ENCODE peak calls at places on chromosome 20, in eight cellular contexts. A is ovary, O is HCT116, K is prostate gland, V is tibial nerve, R is uterus, B is spleen, F is lower leg skin. W is an unnamed sample.

GRCh38 chr20:58340151-58340550 is 30.6 kb downstream of the RAB22A start:
- DNase-seq in A (no peak), O (no peak), K (no peak), V (no peak), R (no peak), B (no peak), F (no peak), W (no peak)

GRCh38 chr20:64242003-64242796 is 13.3 kb upstream of the PCMTD2 start:
- DNase-seq in A (no peak), O (no peak), K (no peak), V (no peak), R (no peak), B (peak), F (no peak), W (no peak)

GRCh38 chr20:21503345-21503744 is 10.5 kb downstream of the NKX2-2 start:
- DNase-seq in A (no peak), O (no peak), K (no peak), V (no peak), R (no peak), B (no peak), F (no peak), W (no peak)

GRCh38 chr20:55918471-55918870 is 86.8 kb downstream of the CBLN4 start:
- DNase-seq in A (no peak), O (no peak), K (no peak), V (no peak), R (no peak), B (no peak), F (no peak), W (no peak)

GRCh38 chr20:17617868-17618672 is 48.2 kb downstream of the DSTN start:
- DNase-seq in A (no peak), O (no peak), K (peak), V (no peak), R (peak), B (peak), F (peak), W (peak)

GRCh38 chr20:34396408-34396807 is 33.3 kb downstream of the ITCH start:
- DNase-seq in A (no peak), O (no peak), K (no peak), V (no peak), R (no peak), B (no peak), F (no peak), W (no peak)

GRCh38 chr20:848218-848617 is 14.7 kb downstream of the FAM110A start:
- DNase-seq in A (no peak), O (no peak), K (no peak), V (no peak), R (no peak), B (no peak), F (no peak), W (no peak)

GRCh38 chr20:12207875-12208274 is 290.2 kb downstream of the BTBD3 start:
- DNase-seq in A (no peak), O (peak), K (no peak), V (no peak), R (no peak), B (no peak), F (no peak), W (no peak)

GRCh38 chr20:17500826-17501225 is 30.4 kb downstream of the BFSP1 start:
- DNase-seq in A (no peak), O (no peak), K (no peak), V (no peak), R (no peak), B (no peak), F (peak), W (no peak)

GRCh38 chr20:38084425-38084951 is 50.9 kb downstream of the RPRD1B start:
- DNase-seq in A (no peak), O (no peak), K (peak), V (no peak), R (peak), B (no peak), F (no peak), W (no peak)

GRCh38 chr20:64053841-64054661 is 4.6 kb upstream of the SOX18 start:
- DNase-seq in A (no peak), O (peak), K (no peak), V (no peak), R (no peak), B (peak), F (no peak), W (no peak)

GRCh38 chr20:32433311-32434021 is 75.3 kb downstream of the ASXL1 start:
- DNase-seq in A (no peak), O (no peak), K (no peak), V (no peak), R (no peak), B (no peak), F (peak), W (no peak)

GRCh38 chr20:17732907-17733521 is 33.2 kb downstream of the BANF2 start:
- DNase-seq in A (no peak), O (no peak), K (no peak), V (no peak), R (no peak), B (no peak), F (no peak), W (no peak)

GRCh38 chr20:35284267-35284991 is at the start of gene EIF6:
- DNase-seq in A (peak), O (peak), K (peak), V (peak), R (peak), B (peak), F (peak), W (peak)

GRCh38 chr20:8856668-8857067 is 212.2 kb upstream of the PLCB4 start:
- DNase-seq in A (no peak), O (no peak), K (no peak), V (no peak), R (no peak), B (no peak), F (no peak), W (no peak)

DNA sequence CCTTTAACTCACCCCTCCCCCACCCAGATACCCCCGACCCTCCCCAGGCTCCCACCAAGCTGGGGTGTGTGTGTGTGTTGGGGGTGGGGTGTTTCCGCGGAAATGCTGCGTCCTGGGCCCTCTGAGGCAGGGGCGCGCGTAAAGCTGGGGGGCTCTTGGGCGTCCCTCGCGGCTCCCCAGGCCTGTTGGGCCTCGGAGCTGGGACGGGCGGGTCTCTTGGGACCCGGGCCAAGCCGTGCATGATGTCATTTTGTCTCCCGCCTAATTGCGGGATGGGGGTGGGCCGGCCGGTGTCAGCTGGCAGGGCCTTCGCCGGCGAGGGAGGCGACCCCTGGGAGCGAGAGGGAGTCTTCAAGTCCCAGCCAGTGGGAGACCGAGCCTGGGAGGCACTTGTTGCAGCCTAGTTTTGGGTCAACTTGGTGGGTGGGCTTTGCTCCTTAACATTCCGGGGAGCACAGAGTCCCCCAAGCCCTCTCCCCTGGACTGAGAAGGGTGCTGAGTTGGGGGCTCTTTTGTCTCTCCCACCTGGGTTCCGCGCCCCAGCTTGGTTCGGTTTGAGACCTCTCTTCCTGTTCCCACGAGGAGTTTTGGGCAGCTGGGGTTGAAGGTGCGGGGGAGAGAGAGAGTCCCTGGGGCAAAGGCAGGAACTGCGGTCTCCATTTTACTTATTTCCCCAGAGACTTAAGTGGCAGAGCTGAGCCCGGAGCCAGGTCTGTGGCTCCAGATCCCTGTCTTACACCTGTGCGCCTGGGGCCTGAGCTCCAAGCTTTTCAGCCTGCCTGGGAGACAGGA is 623 bp downstream of the MYBL2 start:
- DNase-seq in A (no peak), O (no peak), K (no peak), V (no peak), R (no peak), B (peak), F (no peak), W (no peak)
- TF ChIP-seq CTCF in A (no peak), O (no peak), K (no peak), V (no peak), R (no peak), B (no peak), F (no peak), W (no peak)

GRCh38 chr20:45971425-45971674 is 653 bp downstream of the ZNF335 start:
- DNase-seq in A (no peak), O (no peak), K (peak), V (no peak), R (no peak), B (no peak), F (no peak), W (no peak)
- TF ChIP-seq POLR2A in A (no peak), O (no peak), K (no peak), V (no peak), R (no peak), B (no peak), F (no peak), W (no peak)

GRCh38 chr20:62448788-62449187 is 21.4 kb upstream of the RBBP8NL start:
- DNase-seq in A (no peak), O (no peak), K (no peak), V (no peak), R (no peak), B (no peak), F (no peak), W (no peak)

GRCh38 chr20:62448038-62448437 is 20.7 kb upstream of the RBBP8NL start:
- DNase-seq in A (no peak), O (no peak), K (no peak), V (no peak), R (no peak), B (no peak), F (no peak), W (no peak)

GRCh38 chr20:62451156-62451767 is 23.9 kb upstream of the RBBP8NL start:
- DNase-seq in A (no peak), O (no peak), K (no peak), V (no peak), R (no peak), B (no peak), F (no peak), W (no peak)

GRCh38 chr20:62451970-62452369 is 23.8 kb downstream of the GATA5 start:
- DNase-seq in A (no peak), O (no peak), K (no peak), V (no peak), R (no peak), B (no peak), F (no peak), W (no peak)

DNA sequence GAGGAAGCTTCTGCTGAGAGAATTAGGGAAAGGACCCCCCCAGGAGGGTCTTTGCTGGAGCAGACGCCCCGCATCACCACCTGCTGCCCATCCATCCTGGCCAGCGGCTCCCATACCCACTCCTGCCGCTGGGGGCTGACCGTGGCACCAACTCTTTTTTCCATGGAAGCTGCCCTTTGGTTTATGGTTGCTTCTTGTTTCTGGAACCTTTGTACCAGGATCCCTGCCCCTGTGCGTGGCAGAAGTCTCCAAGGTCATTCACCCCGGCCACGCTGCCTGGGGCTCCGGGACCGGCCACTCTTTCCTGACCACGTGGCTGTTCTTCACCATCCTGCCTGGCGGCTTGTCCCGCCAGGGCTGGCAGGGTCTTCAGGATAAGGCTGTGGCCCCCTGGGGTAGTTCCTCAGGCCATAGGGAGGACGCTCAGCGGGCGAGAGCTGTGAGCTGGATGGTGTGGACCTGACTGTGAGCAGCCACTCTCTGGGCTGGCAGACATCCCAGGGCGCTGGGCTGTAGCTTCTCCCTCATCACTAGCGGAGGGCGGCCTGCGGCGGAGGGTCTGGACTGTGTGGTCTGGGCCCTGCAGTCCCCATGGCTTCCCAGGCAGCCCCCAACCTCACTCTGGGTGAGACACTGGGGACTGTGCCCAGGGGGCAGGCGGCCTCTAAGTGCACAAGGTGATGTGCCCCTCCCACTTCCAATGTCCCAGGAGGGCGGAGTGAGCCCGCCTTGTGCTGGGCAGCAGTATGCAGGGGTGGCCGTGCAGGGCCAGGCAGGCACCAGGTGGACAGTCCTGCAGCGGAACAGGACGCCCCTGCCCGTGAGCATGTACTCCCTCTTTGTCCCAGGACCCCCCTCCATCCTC is 22.8 kb upstream of the RBBP8NL start:
- DNase-seq in A (no peak), O (no peak), K (no peak), V (no peak), R (no peak), B (no peak), F (no peak), W (no peak)
- TF ChIP-seq CTCF in A (no peak), O (peak), K (no peak), V (no peak), R (no peak), B (no peak), F (no peak), W (no peak)

DNA sequence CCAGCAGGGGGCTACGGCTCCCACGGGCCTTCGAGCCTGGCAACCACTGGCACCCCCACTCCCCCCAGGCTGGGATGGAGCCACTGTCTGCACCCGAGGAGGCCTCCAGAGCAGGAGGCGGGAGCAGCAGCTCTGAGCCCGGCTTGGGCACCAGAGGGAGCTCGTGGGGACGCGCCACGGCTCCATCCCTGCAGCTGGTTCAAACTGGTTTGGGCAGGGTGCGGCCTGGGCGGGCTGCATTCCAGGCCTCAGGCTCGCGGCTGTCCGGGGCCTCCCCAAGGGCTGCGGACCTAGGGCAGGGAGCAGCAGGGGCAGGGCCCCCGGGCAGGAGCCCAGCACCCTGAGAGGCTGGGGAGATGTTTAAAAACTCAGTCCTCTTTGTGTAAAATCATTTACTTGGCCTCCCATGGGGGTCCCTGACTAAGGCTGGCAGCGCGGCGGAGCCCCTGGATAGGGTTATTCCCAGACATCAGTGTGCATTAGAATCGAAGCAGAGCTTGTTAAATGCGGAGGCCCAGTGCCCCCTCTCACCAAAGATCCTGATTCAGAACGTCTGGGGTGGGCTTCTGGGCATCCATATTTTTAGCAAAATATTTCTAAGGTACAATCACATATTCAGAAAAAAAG is 4.1 kb upstream of the BCAS4 start:
- DNase-seq in A (peak), O (peak), K (peak), V (peak), R (peak), B (peak), F (peak), W (peak)
- TF ChIP-seq POLR2A in A (no peak), O (peak), K (peak), V (peak), R (no peak), B (no peak), F (no peak), W (no peak)

GRCh38 chr20:40880063-40880715 is 148.4 kb upstream of the TOP1 start:
- DNase-seq in A (no peak), O (no peak), K (no peak), V (no peak), R (no peak), B (no peak), F (no peak), W (peak)
- TF ChIP-seq CTCF in A (no peak), O (peak), K (no peak), V (no peak), R (no peak), B (no peak), F (no peak), W (no peak)